ENCODE peak calls at places on chromosomes 1 and 21, in eight cellular contexts. D, S, G, C, O, B, F and R are unnamed samples. For H3K36me3, the result is how much of the 10 kb centered on the place peaks cover.

GRCh38 chr1:225940385-225941151 is 452 bp downstream of the LEFTY2 start:
- DNase-seq in D (no peak), S (no peak), G (no peak), C (no peak), O (peak), B (no peak), F (no peak), R (no peak)

GRCh38 chr1:163450986-163451385 is 129.2 kb downstream of the NUF2 start:
- DNase-seq in D (no peak), S (no peak), G (no peak), C (no peak), O (no peak), B (no peak), F (no peak), R (no peak)

GRCh38 chr1:41503507-41504125 is 19.1 kb upstream of the EDN2 start:
- DNase-seq in D (no peak), S (no peak), G (no peak), C (no peak), O (no peak), B (no peak), F (no peak), R (no peak)

GRCh38 chr1:209383907-209384709 is 199.4 kb upstream of the CAMK1G start:
- DNase-seq in D (no peak), S (no peak), G (no peak), C (no peak), O (no peak), B (no peak), F (no peak), R (no peak)

GRCh38 chr1:154626456-154627246 is 18.7 kb upstream of the ADAR start:
- DNase-seq in D (no peak), S (no peak), G (no peak), C (no peak), O (no peak), B (no peak), F (no peak), R (no peak)

GRCh38 chr1:155075535-155075934 is 3.1 kb upstream of the EFNA3 start:
- DNase-seq in D (no peak), S (no peak), G (no peak), C (no peak), O (no peak), B (no peak), F (no peak), R (no peak)

GRCh38 chr1:2854611-2855010 is 53.1 kb upstream of the TTC34 start:
- DNase-seq in D (no peak), S (no peak), G (no peak), C (no peak), O (peak), B (no peak), F (no peak), R (no peak)

GRCh38 chr1:201309420-201309819 is 26.1 kb downstream of the PKP1 start:
- DNase-seq in D (peak), S (peak), G (peak), C (peak), O (peak), B (peak), F (peak), R (peak)

GRCh38 chr1:156368889-156369684 is at the start of gene RHBG:
- DNase-seq in D (peak), S (peak), G (peak), C (no peak), O (no peak), B (peak), F (peak), R (no peak)

GRCh38 chr1:40058453-40059291 is 18.1 kb downstream of the CAP1 start:
- DNase-seq in D (no peak), S (peak), G (no peak), C (no peak), O (no peak), B (no peak), F (no peak), R (no peak)

GRCh38 chr1:52413410-52414104 is 9.2 kb downstream of the PRPF38A start:
- DNase-seq in D (no peak), S (no peak), G (peak), C (no peak), O (no peak), B (no peak), F (no peak), R (no peak)

GRCh38 chr1:216936779-216937178 is 213.6 kb upstream of the ESRRG start:
- DNase-seq in D (no peak), S (no peak), G (no peak), C (no peak), O (no peak), B (no peak), F (no peak), R (no peak)

GRCh38 chr1:20992327-20993056 is 184.2 kb downstream of the EIF4G3 start:
- DNase-seq in D (no peak), S (no peak), G (peak), C (no peak), O (no peak), B (no peak), F (no peak), R (no peak)

GRCh38 chr1:2934642-2935081 is 86.6 kb upstream of the ACTRT2 start:
- DNase-seq in D (no peak), S (no peak), G (no peak), C (no peak), O (peak), B (no peak), F (no peak), R (no peak)

GRCh38 chr1:39668894-39669293 is 3.0 kb downstream of the NT5C1A start:
- DNase-seq in D (no peak), S (no peak), G (no peak), C (no peak), O (no peak), B (no peak), F (no peak), R (no peak)

GRCh38 chr1:247362074-247362597 is 30.5 kb upstream of the ZNF496 start:
- DNase-seq in D (no peak), S (no peak), G (no peak), C (no peak), O (no peak), B (no peak), F (no peak), R (no peak)

GRCh38 chr21:15669247-15669646 is 60.5 kb upstream of the USP25 start:
- DNase-seq in D (no peak), S (no peak), G (peak), C (no peak), O (no peak), B (no peak), F (no peak), R (no peak)

GRCh38 chr1:67535474-67535873 is 105.3 kb upstream of the SERBP1 start:
- DNase-seq in D (peak), S (peak), G (peak), C (peak), O (peak), B (peak), F (peak), R (peak)

GRCh38 chr1:154420172-154420571 is 15.0 kb downstream of the IL6R start:
- DNase-seq in D (peak), S (peak), G (peak), C (peak), O (peak), B (peak), F (peak), R (peak)

GRCh38 chr1:117860906-117861610 is 68.4 kb downstream of the GDAP2 start:
- DNase-seq in D (no peak), S (no peak), G (peak), C (no peak), O (no peak), B (no peak), F (no peak), R (no peak)

GRCh38 chr1:117857434-117857833 is 72.0 kb downstream of the GDAP2 start:
- DNase-seq in D (no peak), S (no peak), G (peak), C (no peak), O (no peak), B (no peak), F (no peak), R (no peak)

GRCh38 chr1:117861694-117862093 is 67.7 kb downstream of the GDAP2 start:
- DNase-seq in D (no peak), S (no peak), G (no peak), C (no peak), O (no peak), B (no peak), F (no peak), R (no peak)

DNA sequence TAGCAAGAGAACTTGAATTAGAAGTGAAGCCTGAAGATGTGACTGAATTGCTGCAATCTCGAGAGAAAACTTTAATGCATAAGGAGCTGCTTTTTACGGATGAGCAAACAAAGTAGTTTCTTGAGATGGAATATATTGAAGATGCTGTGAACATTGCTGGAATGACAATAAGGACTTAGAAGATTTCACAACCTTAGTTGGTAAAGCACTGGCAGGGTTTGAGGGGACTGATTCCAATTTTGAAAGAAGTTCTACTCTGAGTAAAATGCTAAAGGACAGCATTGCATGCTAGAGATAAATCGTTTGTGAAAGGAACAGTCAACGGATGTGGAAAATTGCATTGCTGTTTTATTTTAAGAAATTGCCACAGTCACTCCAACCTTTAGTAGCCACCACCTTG is 69.5 kb downstream of the GDAP2 start:
- DNase-seq in D (no peak), S (no peak), G (no peak), C (no peak), O (no peak), B (no peak), F (no peak), R (no peak)
- H3K36me3 ChIP-seq in D (under half), S (under half), G (under half), C (under half), O (under half), B (under half), F (under half), R (under half)

GRCh38 chr1:158116768-158117167 is 63.9 kb upstream of the CD1D start:
- DNase-seq in D (no peak), S (no peak), G (no peak), C (no peak), O (no peak), B (no peak), F (no peak), R (no peak)

GRCh38 chr1:158113759-158114127 is 67.0 kb upstream of the CD1D start:
- DNase-seq in D (no peak), S (no peak), G (no peak), C (no peak), O (no peak), B (no peak), F (no peak), R (no peak)

GRCh38 chr1:158116311-158116710 is 64.4 kb upstream of the CD1D start:
- DNase-seq in D (no peak), S (no peak), G (no peak), C (no peak), O (no peak), B (no peak), F (no peak), R (no peak)

GRCh38 chr1:158115126-158115525 is 65.6 kb upstream of the CD1D start:
- DNase-seq in D (no peak), S (no peak), G (no peak), C (no peak), O (no peak), B (no peak), F (no peak), R (no peak)

GRCh38 chr1:158112994-158113758 is 67.5 kb upstream of the CD1D start:
- DNase-seq in D (no peak), S (peak), G (peak), C (no peak), O (peak), B (no peak), F (no peak), R (no peak)
- TF ChIP-seq POLR2A in D (no peak), S (no peak), G (no peak), C (no peak), O (no peak), B (no peak), F (no peak), R (no peak)

DNA sequence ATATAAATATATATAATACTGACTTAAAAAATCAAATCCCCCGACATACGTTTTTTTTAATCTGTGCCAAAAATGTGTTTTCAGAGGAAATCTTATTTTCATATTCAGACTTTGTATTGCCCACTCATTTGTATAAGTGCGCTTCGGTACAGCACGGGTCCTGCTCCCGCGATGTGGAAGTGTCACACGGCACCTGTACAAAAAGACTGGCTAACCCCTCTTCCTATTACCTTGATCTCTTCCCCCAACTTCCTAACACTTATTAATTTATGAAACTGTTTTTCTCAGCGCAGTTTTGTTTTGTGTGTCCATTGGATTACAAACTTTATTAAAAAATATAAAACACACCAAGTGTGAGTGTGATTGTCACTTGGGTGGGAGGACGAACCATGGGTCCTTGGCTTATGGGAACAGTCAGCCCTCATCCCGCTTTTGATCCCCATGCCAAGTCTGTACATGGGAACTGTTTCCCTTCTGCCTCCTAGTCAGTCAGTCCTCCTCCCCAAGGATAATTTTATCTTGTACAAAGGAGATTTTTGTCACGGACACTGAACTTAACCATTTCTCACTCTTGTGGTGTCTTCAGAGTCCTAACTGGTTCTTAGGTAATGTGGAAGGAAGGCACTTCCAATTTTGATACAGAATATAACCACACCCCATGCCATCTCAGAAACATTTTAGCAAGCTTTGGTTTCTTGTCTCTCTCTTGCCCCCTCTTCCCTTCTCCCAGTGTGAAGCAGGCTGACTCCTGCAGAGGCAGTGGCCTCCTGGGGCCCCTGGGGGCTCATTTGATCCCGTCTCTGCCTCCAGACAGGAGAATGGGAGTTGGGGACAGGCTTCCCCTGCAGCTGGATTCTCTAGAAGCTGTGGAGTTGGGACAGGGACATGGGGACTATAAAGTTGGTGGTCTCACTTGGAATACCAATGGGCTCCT is 35.5 kb downstream of the ZBTB17 start:
- DNase-seq in D (no peak), S (no peak), G (no peak), C (no peak), O (no peak), B (no peak), F (no peak), R (no peak)
- H3K36me3 ChIP-seq in D (under half), S (under half), G (half or more), C (half or more), O (half or more), B (under half), F (half or more), R (under half)

GRCh38 chr21:41678016-41678935 is 88.6 kb downstream of the RIPK4 start:
- DNase-seq in D (peak), S (no peak), G (peak), C (no peak), O (no peak), B (no peak), F (no peak), R (no peak)
- TF ChIP-seq POLR2A in D (no peak), S (no peak), G (no peak), C (no peak), O (no peak), B (no peak), F (no peak), R (no peak)

DNA sequence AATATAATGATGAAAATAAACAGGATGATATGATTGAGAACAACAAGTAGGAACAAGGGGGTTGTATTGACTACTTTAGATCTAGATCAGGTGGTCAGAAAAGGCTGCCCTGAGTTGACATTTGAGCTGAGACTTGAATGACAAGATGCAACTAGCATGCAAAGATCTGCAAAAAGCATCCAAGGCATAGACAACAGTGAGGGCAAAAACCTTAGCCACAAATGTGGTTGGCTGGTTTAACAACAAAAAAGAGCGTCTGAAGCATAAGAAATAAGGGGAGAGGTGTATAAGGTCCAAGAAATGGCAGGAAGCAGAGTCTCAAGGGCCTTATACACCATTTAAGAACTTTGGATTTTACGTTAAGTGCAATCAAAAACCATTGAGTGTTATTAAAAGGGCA is 3.2 kb downstream of the RAB3GAP2 start:
- DNase-seq in D (no peak), S (no peak), G (no peak), C (no peak), O (no peak), B (no peak), F (no peak), R (no peak)
- H3K36me3 ChIP-seq in D (under half), S (under half), G (under half), C (under half), O (under half), B (under half), F (under half), R (under half)

DNA sequence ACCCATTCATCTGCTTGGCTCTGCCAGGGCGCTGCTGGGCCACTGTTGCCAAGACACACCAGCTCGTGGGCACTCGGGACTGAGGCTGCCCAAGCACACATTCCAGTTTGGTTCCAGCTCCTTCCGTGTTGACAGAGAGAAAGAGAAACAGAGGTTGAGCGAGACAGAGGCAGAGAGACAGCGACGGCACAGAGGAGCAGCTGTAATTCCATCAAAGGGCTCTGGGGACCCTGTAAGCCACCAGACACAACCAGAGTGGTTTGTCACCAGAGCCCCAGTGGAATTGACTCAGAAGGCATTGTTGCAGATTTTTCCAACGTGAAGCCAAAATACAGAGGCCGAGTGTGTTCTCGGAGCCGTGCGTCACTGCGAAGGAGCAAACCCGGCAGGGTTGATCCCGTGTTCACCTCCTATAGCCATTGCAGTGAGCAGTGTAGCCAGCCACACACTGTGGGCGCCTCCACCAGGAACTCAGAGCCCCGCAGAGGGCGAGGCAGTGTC is 33.5 kb downstream of the SYF2 start:
- DNase-seq in D (peak), S (no peak), G (no peak), C (no peak), O (no peak), B (no peak), F (no peak), R (no peak)
- TF ChIP-seq POLR2A in D (no peak), S (no peak), G (no peak), C (no peak), O (no peak), B (no peak), F (no peak), R (no peak)

DNA sequence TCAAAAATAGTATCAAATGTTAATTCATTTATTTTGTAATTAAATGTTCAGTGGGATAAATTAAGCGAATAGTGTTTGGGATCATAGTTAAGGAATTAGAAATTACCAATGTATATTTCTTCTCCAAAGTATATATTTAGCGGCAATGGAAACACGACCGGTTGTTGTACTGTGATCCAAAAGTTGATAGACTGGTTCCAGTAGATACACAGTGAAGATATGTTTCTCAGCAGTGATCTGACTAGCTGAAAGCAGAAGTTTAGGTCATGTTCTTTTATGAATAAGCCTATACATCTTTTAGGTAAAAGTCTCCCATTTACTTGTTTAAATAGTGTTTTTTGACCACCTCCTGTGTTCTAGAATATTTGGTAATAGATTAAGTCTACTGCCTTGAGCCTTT is 8.8 kb downstream of the USP16 start:
- DNase-seq in D (no peak), S (no peak), G (no peak), C (no peak), O (no peak), B (no peak), F (no peak), R (no peak)
- H3K36me3 ChIP-seq in D (under half), S (under half), G (under half), C (half or more), O (half or more), B (under half), F (half or more), R (under half)

GRCh38 chr1:17117451-17118265 is 1.6 kb downstream of the PADI2 start:
- DNase-seq in D (no peak), S (no peak), G (no peak), C (no peak), O (no peak), B (no peak), F (no peak), R (no peak)
- TF ChIP-seq POLR2A in D (no peak), S (no peak), G (no peak), C (no peak), O (no peak), B (no peak), F (no peak), R (no peak)

DNA sequence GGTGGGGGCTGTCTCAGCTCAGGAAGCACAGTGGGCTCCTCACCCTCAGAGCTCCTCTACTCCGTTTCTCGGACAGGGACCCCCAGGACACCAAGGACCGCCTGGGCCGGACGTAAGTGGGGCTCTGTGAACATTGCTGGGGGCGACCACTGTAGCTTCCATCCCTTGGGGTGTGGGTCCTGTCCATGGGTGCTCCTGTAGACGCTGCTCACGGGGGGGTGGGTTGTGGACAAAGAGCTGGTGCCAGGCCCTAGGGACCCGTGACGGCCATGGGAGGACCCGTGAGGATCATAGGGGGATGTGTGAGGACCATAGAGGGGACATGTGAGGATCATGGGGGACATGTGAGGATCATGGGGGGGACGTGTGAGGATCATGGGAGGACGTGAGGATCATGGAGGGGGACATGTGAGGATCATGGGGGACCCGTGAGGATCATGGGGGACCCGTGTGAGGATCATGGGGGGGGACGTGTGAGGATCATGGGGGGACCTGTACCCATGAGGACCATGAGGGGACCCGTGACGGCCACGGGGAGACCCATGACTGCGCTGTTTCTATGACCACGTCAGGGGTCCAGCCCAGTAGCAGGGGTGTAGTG is 18.1 kb downstream of the COL6A1 start:
- DNase-seq in D (peak), S (no peak), G (no peak), C (no peak), O (no peak), B (peak), F (peak), R (peak)
- H3K36me3 ChIP-seq in D (under half), S (under half), G (half or more), C (half or more), O (half or more), B (under half), F (under half), R (under half)